ENCODE peak calls at places on chromosomes 3 and 15, in five cellular contexts. L is SK-N-SH, V is GM12892, F is GM23338, A is spleen. U is an unnamed sample.

GRCh38 chr3:189683576-189684255 is 52.5 kb downstream of the TP63 start:
- DNase-seq in V (no peak), F (no peak), A (no peak), L (no peak), U (no peak)

GRCh38 chr3:81936817-81937216 is 175.4 kb upstream of the GBE1 start:
- DNase-seq in F (no peak), V (no peak), A (no peak), L (no peak), U (no peak)

GRCh38 chr3:194003128-194004057 is 132.6 kb upstream of the HES1 start:
- DNase-seq in V (peak), L (peak), F (peak), A (peak), U (peak)

GRCh38 chr15:70826634-70827033 is 27.3 kb downstream of the LARP6 start:
- DNase-seq in F (no peak), A (no peak), V (no peak), L (no peak), U (no peak)

GRCh38 chr3:49534581-49535495 is 19.4 kb upstream of the BSN start:
- DNase-seq in V (no peak), F (peak), A (no peak), L (peak), U (no peak)

GRCh38 chr15:32122013-32122412 is 91.7 kb downstream of the CHRNA7 start:
- DNase-seq in F (no peak), V (no peak), A (peak), L (no peak), U (no peak)

GRCh38 chr15:30990036-30990435 is 1.4 kb downstream of the MTMR10 start:
- DNase-seq in A (no peak), L (peak), F (no peak), V (no peak), U (no peak)

GRCh38 chr15:28885630-28886430 is at the start of gene APBA2:
- DNase-seq in F (peak), L (peak), V (no peak), A (peak), U (no peak)

GRCh38 chr15:34837246-34838016 is 42.1 kb upstream of the ACTC1 start:
- DNase-seq in V (no peak), F (no peak), A (no peak), L (no peak), U (no peak)

GRCh38 chr3:111768076-111768475 is 91.0 kb upstream of the PHLDB2 start:
- DNase-seq in L (no peak), V (no peak), A (no peak), F (no peak), U (no peak)

GRCh38 chr15:59746777-59747176 is 57.7 kb upstream of the BNIP2 start:
- DNase-seq in A (no peak), F (no peak), V (no peak), L (no peak), U (no peak)

GRCh38 chr3:129624347-129625070 is 18.0 kb upstream of the PLXND1 start:
- DNase-seq in V (no peak), F (no peak), A (peak), L (no peak), U (no peak)

GRCh38 chr15:63013052-63013808 is 29.3 kb upstream of the TPM1 start:
- DNase-seq in V (no peak), A (no peak), L (no peak), F (no peak), U (no peak)

GRCh38 chr3:100902572-100902971 is 90.6 kb downstream of the ABI3BP start:
- DNase-seq in F (no peak), A (no peak), L (no peak), V (no peak), U (no peak)

GRCh38 chr3:12288466-12289129 is at the start of gene PPARG:
- DNase-seq in A (peak), F (peak), V (peak), L (peak), U (peak)

GRCh38 chr3:45792036-45792435 is 4.3 kb downstream of the SLC6A20 start:
- DNase-seq in F (no peak), L (no peak), V (no peak), A (no peak), U (no peak)

GRCh38 chr3:52198643-52199608 is 966 bp downstream of the ALAS1 start:
- DNase-seq in A (no peak), F (no peak), L (no peak), V (no peak), U (no peak)

GRCh38 chr3:112358311-112358780 is 25.4 kb downstream of the CD200 start:
- DNase-seq in V (no peak), L (no peak), A (no peak), F (no peak), U (no peak)

GRCh38 chr15:45892182-45892581 is 257.4 kb downstream of the SQOR start:
- DNase-seq in A (no peak), V (no peak), L (no peak), F (no peak), U (peak)

GRCh38 chr3:29354894-29355293 is 74.0 kb downstream of the RBMS3 start:
- DNase-seq in F (no peak), A (no peak), V (no peak), L (no peak), U (no peak)

GRCh38 chr3:192571197-192571791 is 156.0 kb downstream of the FGF12 start:
- DNase-seq in F (no peak), A (no peak), V (no peak), L (peak), U (peak)

GRCh38 chr3:84881288-84881687 is 77.5 kb upstream of the CADM2 start:
- DNase-seq in L (no peak), F (no peak), V (no peak), A (no peak), U (no peak)

GRCh38 chr3:110774496-110775265 is 296.9 kb upstream of the NECTIN3 start:
- DNase-seq in L (no peak), A (no peak), F (no peak), V (no peak), U (no peak)

GRCh38 chr15:78241017-78241416 is 6.7 kb upstream of the ACSBG1 start:
- DNase-seq in F (peak), V (peak), L (peak), A (peak), U (peak)

GRCh38 chr3:16300282-16300681 is 35.3 kb downstream of the OXNAD1 start:
- DNase-seq in F (no peak), A (no peak), V (no peak), L (no peak), U (no peak)

GRCh38 chr3:20975221-20975620 is 775.8 kb downstream of the ZNF385D start:
- DNase-seq in V (no peak), L (no peak), A (no peak), F (no peak), U (no peak)

GRCh38 chr3:192675958-192676649 is 51.2 kb downstream of the FGF12 start:
- DNase-seq in A (no peak), L (no peak), F (no peak), V (no peak), U (no peak)

GRCh38 chr3:152258448-152259302 is 10.1 kb upstream of the MBNL1 start:
- DNase-seq in F (no peak), A (no peak), L (no peak), V (no peak), U (peak)

GRCh38 chr15:82952156-82953081 is at the start of gene HOMER2:
- DNase-seq in L (peak), A (no peak), V (no peak), F (peak), U (peak)

GRCh38 chr3:5078151-5078550 is 43.9 kb upstream of the ARL8B start:
- DNase-seq in L (no peak), A (no peak), V (no peak), F (no peak), U (peak)

GRCh38 chr3:17643691-17644090 is 98.7 kb downstream of the TBC1D5 start:
- DNase-seq in F (no peak), L (no peak), V (no peak), A (no peak), U (no peak)

GRCh38 chr15:60575995-60576394 is 97.1 kb upstream of the ICE2 start:
- DNase-seq in L (no peak), F (no peak), V (no peak), A (no peak), U (peak)

GRCh38 chr3:115836944-115837343 is 213.6 kb downstream of the GAP43 start:
- DNase-seq in L (peak), V (no peak), A (no peak), F (peak), U (no peak)

GRCh38 chr3:195196266-195196665 is 74.7 kb downstream of the XXYLT1 start:
- DNase-seq in V (no peak), F (no peak), L (peak), A (no peak), U (no peak)

GRCh38 chr3:135560847-135561246 is 404.7 kb upstream of the PPP2R3A start:
- DNase-seq in V (no peak), L (no peak), F (no peak), A (no peak), U (no peak)

GRCh38 chr3:43907508-43907858 is 216.7 kb downstream of the ABHD5 start:
- DNase-seq in L (no peak), F (no peak), V (no peak), A (no peak), U (no peak)

GRCh38 chr3:141625506-141625905 is 112.6 kb upstream of the RNF7 start:
- DNase-seq in A (no peak), F (no peak), V (no peak), L (no peak), U (no peak)

GRCh38 chr3:143603774-143604173 is 244.5 kb downstream of the SLC9A9 start:
- DNase-seq in L (no peak), A (no peak), F (no peak), V (no peak), U (no peak)
- TF ChIP-seq POLR2AphosphoS5 in L (no peak), A (no peak), F (no peak), V (no peak), U (no peak)

GRCh38 chr3:156445117-156445968 is 109.6 kb downstream of the SSR3 start:
- DNase-seq in L (no peak), A (no peak), V (no peak), F (no peak), U (no peak)

GRCh38 chr3:156448300-156448699 is 106.6 kb downstream of the SSR3 start:
- DNase-seq in V (peak), A (no peak), F (peak), L (no peak), U (no peak)

GRCh38 chr3:156443079-156443478 is 111.8 kb downstream of the SSR3 start:
- DNase-seq in V (no peak), L (no peak), F (no peak), A (no peak), U (no peak)
- TF ChIP-seq POLR2AphosphoS5 in V (no peak), L (no peak), F (no peak), A (no peak), U (no peak)

GRCh38 chr15:88900982-88901418 is 5.7 kb upstream of the HAPLN3 start:
- DNase-seq in L (no peak), F (no peak), A (no peak), V (no peak), U (no peak)

GRCh38 chr15:88901713-88902490 is 6.6 kb upstream of the HAPLN3 start:
- DNase-seq in A (peak), L (no peak), F (no peak), V (no peak), U (no peak)

GRCh38 chr15:88898736-88899135 is 3.4 kb upstream of the HAPLN3 start:
- DNase-seq in L (no peak), A (no peak), F (peak), V (no peak), U (no peak)

GRCh38 chr15:88899251-88899650 is 3.9 kb upstream of the HAPLN3 start:
- DNase-seq in F (no peak), V (no peak), A (no peak), L (no peak), U (no peak)

GRCh38 chr15:88900309-88900981 is 5.1 kb upstream of the HAPLN3 start:
- DNase-seq in F (no peak), L (no peak), A (no peak), V (no peak), U (no peak)
- TF ChIP-seq POLR2AphosphoS5 in F (no peak), L (no peak), A (no peak), V (no peak), U (no peak)

GRCh38 chr3:160449660-160450598 is at the start of gene TRIM59:
- DNase-seq in V (peak), F (peak), L (peak), A (peak), U (peak)
- TF ChIP-seq POLR2AphosphoS5 in V (peak), F (peak), L (peak), A (peak), U (peak)

DNA sequence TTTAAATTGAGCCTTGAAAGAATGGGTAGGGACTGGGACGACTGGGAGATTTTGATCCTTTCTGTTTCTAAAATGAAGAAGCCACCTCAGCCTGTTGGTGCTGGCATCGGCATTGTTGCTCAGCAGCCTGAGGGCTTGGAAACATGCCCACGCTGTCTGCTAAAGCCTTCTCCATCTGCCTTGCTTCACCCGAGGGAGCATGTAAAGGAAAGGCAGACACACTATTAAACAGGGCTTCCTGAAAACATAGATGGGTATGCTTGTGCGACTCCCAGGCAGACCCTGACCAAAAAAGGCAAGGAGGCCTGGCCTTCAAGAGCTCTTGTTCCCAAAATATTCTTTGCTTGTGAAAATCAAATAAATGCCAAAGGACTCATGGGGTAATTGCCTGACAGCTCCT is 84.2 kb upstream of the SLC4A7 start:
- DNase-seq in F (no peak), V (no peak), L (peak), A (no peak), U (peak)
- TF ChIP-seq POLR2AphosphoS5 in F (no peak), V (no peak), L (no peak), A (no peak), U (peak)

U was measured in prostate gland.